ENCODE peak calls at places on chromosomes 2 and 18, in nine cellular contexts. D is neural crest cell; L is Right ventricle myocardium inferior; K is WTC11; J is GM03348; Z is IMR-90; Y is thyroid gland; U is iPS-NIHi11; Q is activated naive CD8-positive, alpha-beta T cell treated with anti-CD3 and anti-CD28 coated beads for 36 hours. X is an unnamed sample.

GRCh38 chr2:11263177-11263576 is 81.3 kb downstream of the ROCK2 start:
- DNase-seq in Y (no peak), U (no peak), J (no peak), Z (no peak), L (no peak), K (no peak), D (no peak), Q (no peak), X (no peak)

GRCh38 chr2:36561223-36561944 is 36.6 kb downstream of the FEZ2 start:
- DNase-seq in Q (no peak), Y (no peak), J (peak), D (no peak), L (no peak), K (no peak), Z (peak), U (peak), X (peak)

GRCh38 chr2:164913640-164914346 is 41.5 kb downstream of the SLC38A11 start:
- DNase-seq in K (no peak), J (peak), Q (no peak), D (no peak), U (no peak), Y (no peak), Z (peak), L (no peak), X (no peak)

GRCh38 chr2:1886405-1886992 is 142.2 kb upstream of the PXDN start:
- DNase-seq in U (peak), Z (peak), Y (peak), K (peak), D (peak), Q (peak), L (peak), J (peak), X (peak)

GRCh38 chr18:54020971-54021370 is 203.5 kb downstream of the MBD2 start:
- DNase-seq in D (no peak), K (no peak), U (no peak), L (no peak), Y (no peak), Q (no peak), J (no peak), Z (no peak), X (no peak)

GRCh38 chr18:3246636-3247242 is 862 bp upstream of the MYL12A start:
- DNase-seq in Q (no peak), L (peak), Z (no peak), D (no peak), J (peak), K (no peak), Y (peak), U (no peak), X (no peak)

GRCh38 chr2:17495590-17495989 is 22.6 kb downstream of the RAD51AP2 start:
- DNase-seq in J (no peak), Z (no peak), D (no peak), U (no peak), Q (no peak), K (no peak), Y (no peak), L (no peak), X (no peak)

GRCh38 chr2:111946294-111947114 is 48.1 kb downstream of the MERTK start:
- DNase-seq in L (no peak), K (no peak), J (peak), Y (peak), Q (no peak), D (no peak), Z (peak), U (peak), X (no peak)

GRCh38 chr2:169862816-169863215 is 35.6 kb downstream of the UBR3 start:
- DNase-seq in U (no peak), Z (no peak), Y (no peak), D (no peak), L (no peak), J (peak), Q (no peak), K (no peak), X (no peak)

GRCh38 chr2:171008550-171009205 is 79.6 kb downstream of the GORASP2 start:
- DNase-seq in D (no peak), J (no peak), L (no peak), K (no peak), Y (no peak), Z (no peak), Q (no peak), U (no peak), X (no peak)

GRCh38 chr2:94984964-94985575 is 40.4 kb upstream of the MAL start:
- DNase-seq in Y (no peak), Z (no peak), K (no peak), U (no peak), Q (no peak), D (no peak), J (no peak), L (no peak), X (no peak)

GRCh38 chr18:55853268-55853667 is 265.3 kb upstream of the TCF4 start:
- DNase-seq in Z (no peak), D (no peak), K (no peak), L (no peak), J (no peak), Q (no peak), Y (no peak), U (no peak), X (no peak)

GRCh38 chr2:158963036-158963435 is 5.4 kb upstream of the TANC1 start:
- DNase-seq in J (no peak), D (no peak), Z (no peak), L (no peak), Q (no peak), Y (no peak), U (no peak), K (no peak), X (no peak)

GRCh38 chr18:40041951-40042350 is 1913.1 kb upstream of the PIK3C3 start:
- DNase-seq in Y (no peak), Q (no peak), Z (no peak), D (no peak), K (peak), L (no peak), U (peak), J (no peak), X (no peak)

GRCh38 chr2:219171231-219171651 is 1.4 kb upstream of the SLC23A3 start:
- DNase-seq in D (peak), J (peak), K (peak), Z (peak), U (peak), Q (no peak), Y (peak), L (no peak), X (peak)

GRCh38 chr2:47311764-47312503 is 91.0 kb upstream of the MSH2 start:
- DNase-seq in J (no peak), D (no peak), Z (no peak), Q (no peak), Y (no peak), K (no peak), U (no peak), L (no peak), X (no peak)

GRCh38 chr2:135913726-135914365 is 37.6 kb upstream of the MCM6 start:
- DNase-seq in K (no peak), L (no peak), U (peak), Y (peak), D (peak), Q (no peak), Z (peak), J (peak), X (peak)

GRCh38 chr2:110732422-110733413 is at the start of gene ACOXL:
- DNase-seq in D (no peak), Y (peak), Q (peak), J (no peak), K (peak), Z (no peak), U (peak), L (peak), X (no peak)

GRCh38 chr18:54444309-54444914 is 86.7 kb downstream of the C18orf54 start:
- DNase-seq in D (peak), Q (peak), U (peak), K (peak), J (peak), Y (peak), L (no peak), Z (peak), X (peak)

X was measured in COLO829.